ENCODE peak calls at places on chromosomes 1 and 21, in eight cellular contexts. Q, J, N, S, H, F, U and X are unnamed samples. For H3K4me1, the result is how much of the 10 kb centered on the place peaks cover.

GRCh38 chr1:18192974-18193373 is 85.4 kb downstream of the IGSF21 start:
- DNase-seq in Q (no peak), H (no peak), S (no peak), N (no peak), F (no peak), U (no peak), J (no peak), X (no peak)

GRCh38 chr1:208782186-208782585 is 538.0 kb upstream of the PLXNA2 start:
- DNase-seq in Q (no peak), F (no peak), J (no peak), N (no peak), U (no peak), H (no peak), S (no peak), X (no peak)

GRCh38 chr1:43184388-43184787 is 12.3 kb downstream of the CFAP57 start:
- DNase-seq in S (no peak), N (no peak), H (no peak), U (no peak), F (no peak), J (no peak), Q (no peak), X (no peak)

GRCh38 chr1:44249543-44249942 is 36.3 kb downstream of the DMAP1 start:
- DNase-seq in H (no peak), U (peak), Q (no peak), S (no peak), J (no peak), N (no peak), F (no peak), X (peak)

GRCh38 chr1:163897401-163898169 is 575.8 kb downstream of the NUF2 start:
- DNase-seq in S (no peak), H (no peak), N (peak), F (no peak), J (no peak), Q (no peak), U (no peak), X (no peak)

GRCh38 chr1:168752171-168752570 is 23.2 kb upstream of the DPT start:
- DNase-seq in F (peak), H (no peak), N (peak), Q (no peak), U (no peak), S (no peak), J (no peak), X (no peak)

GRCh38 chr1:194181845-194182244 is 995.4 kb upstream of the B3GALT2 start:
- DNase-seq in F (no peak), Q (no peak), J (no peak), N (no peak), H (no peak), S (no peak), U (no peak), X (no peak)

GRCh38 chr1:198908995-198909394 is 270.2 kb downstream of the PTPRC start:
- DNase-seq in F (no peak), J (no peak), H (no peak), N (no peak), U (no peak), Q (no peak), S (no peak), X (no peak)

GRCh38 chr21:46253610-46254124 is 25.1 kb upstream of the LSS start:
- DNase-seq in J (no peak), H (peak), N (no peak), Q (no peak), F (no peak), U (no peak), S (no peak), X (no peak)

GRCh38 chr1:43944860-43945259 is 1.9 kb upstream of the IPO13 start:
- DNase-seq in F (no peak), N (no peak), Q (no peak), U (no peak), J (no peak), S (no peak), H (no peak), X (no peak)

GRCh38 chr1:96722161-96722908 is 751 bp downstream of the PTBP2 start:
- DNase-seq in H (no peak), U (peak), N (peak), S (peak), Q (peak), J (peak), F (peak), X (peak)

GRCh38 chr1:47948126-47948525 is 49.1 kb downstream of the TRABD2B start:
- DNase-seq in S (no peak), F (peak), H (no peak), U (no peak), Q (peak), J (peak), N (peak), X (peak)

DNA sequence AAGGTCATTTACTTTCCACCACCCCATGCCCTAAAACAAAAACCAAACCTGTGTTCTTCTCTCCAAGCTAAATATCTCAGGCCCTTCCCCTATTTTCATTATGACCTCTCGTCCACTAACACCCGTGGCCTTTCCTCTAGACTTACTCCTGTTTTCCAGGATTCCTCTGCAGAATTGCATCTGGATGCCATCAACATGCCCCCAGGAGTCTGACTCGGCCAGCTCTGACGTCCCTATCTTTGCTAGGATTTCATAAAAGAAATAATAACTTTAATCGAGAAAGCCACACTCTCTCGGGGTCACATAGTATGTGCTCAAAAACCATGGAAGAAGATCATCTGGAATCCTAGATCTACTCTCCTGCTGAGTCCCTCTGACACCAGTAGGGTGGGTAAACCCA is 13.5 kb downstream of the FAM89A start:
- DNase-seq in S (no peak), U (no peak), J (no peak), F (no peak), Q (no peak), H (no peak), N (no peak), X (no peak)
- TF ChIP-seq CTCF in S (no peak), U (no peak), J (no peak), F (no peak), Q (no peak), H (no peak), N (no peak), X (no peak)

GRCh38 chr1:38964140-38964548 is 22.5 kb upstream of the RHBDL2 start:
- DNase-seq in F (no peak), Q (no peak), S (no peak), J (no peak), H (peak), N (no peak), U (no peak), X (no peak)
- H3K4me1 ChIP-seq in F (under half), Q (under half), S (under half), J (under half), H (under half), N (under half), U (under half), X (under half)

DNA sequence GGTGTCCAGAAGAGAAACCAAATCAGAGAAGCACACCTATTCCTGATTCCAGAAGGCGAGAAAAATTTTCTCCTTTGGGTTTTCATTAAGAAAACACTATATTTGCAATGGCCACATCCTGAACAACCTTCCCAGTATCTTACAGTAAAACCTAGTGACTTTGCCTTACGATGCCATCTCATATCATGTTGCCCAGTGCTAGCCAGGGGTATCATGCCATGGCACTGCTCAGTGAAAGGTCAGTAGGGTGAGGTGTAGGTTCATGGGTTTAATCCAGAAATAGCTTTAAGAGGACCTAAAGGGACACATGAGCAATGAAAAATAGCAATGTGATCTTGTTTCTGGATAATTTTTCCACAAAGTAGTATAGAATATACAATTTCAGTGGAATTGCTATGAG is 7.2 kb downstream of the TLCD4 start:
- DNase-seq in N (no peak), H (no peak), S (no peak), U (no peak), F (no peak), J (no peak), Q (no peak), X (no peak)
- H3K27ac ChIP-seq in N (no peak), H (no peak), S (no peak), U (no peak), F (no peak), J (no peak), Q (no peak), X (no peak)

GRCh38 chr1:116825735-116826438 is 71.7 kb downstream of the CD2 start:
- DNase-seq in Q (peak), H (no peak), S (peak), N (peak), U (no peak), J (no peak), F (no peak), X (no peak)
- TF ChIP-seq CTCF in Q (no peak), H (no peak), S (no peak), N (no peak), U (no peak), J (no peak), F (no peak), X (no peak)